ENCODE peak calls at places on chromosomes 5 and 9, in five cellular contexts. W is DMS153; M is CD4-positive, alpha-beta T cell; R is H7; Z is IMR-90. E is an unnamed sample.

GRCh38 chr5:53694520-53695022 is 134.1 kb downstream of the NDUFS4 start:
- DNase-seq in W (no peak), R (no peak), Z (no peak), M (no peak), E (no peak)

GRCh38 chr5:126984632-126985031 is 45.7 kb downstream of the MARCHF3 start:
- DNase-seq in M (no peak), Z (peak), W (no peak), R (no peak), E (no peak)

GRCh38 chr5:177111720-177112394 is 21.7 kb upstream of the NSD1 start:
- DNase-seq in Z (peak), R (peak), W (no peak), M (peak), E (peak)

GRCh38 chr5:152271420-152271819 is 133.7 kb downstream of the NMUR2 start:
- DNase-seq in W (peak), M (no peak), R (peak), Z (no peak), E (peak)

GRCh38 chr5:169280286-169280685 is 20.7 kb downstream of the SLIT3 start:
- DNase-seq in R (no peak), M (no peak), W (no peak), Z (no peak), E (no peak)

GRCh38 chr5:175541264-175541663 is 62.9 kb downstream of the SFXN1 start:
- DNase-seq in M (no peak), W (no peak), Z (no peak), R (no peak), E (no peak)

GRCh38 chr9:121568541-121569265 is 69.1 kb upstream of the GGTA1 start:
- DNase-seq in R (peak), W (no peak), M (no peak), Z (peak), E (peak)

GRCh38 chr9:15253197-15253596 is 53.8 kb downstream of the TTC39B start:
- DNase-seq in Z (peak), M (no peak), W (no peak), R (no peak), E (no peak)

GRCh38 chr5:33476992-33477391 is 36.2 kb downstream of the TARS1 start:
- DNase-seq in Z (peak), M (no peak), W (no peak), R (no peak), E (peak)

GRCh38 chr5:174614500-174615135 is 109.8 kb upstream of the MSX2 start:
- DNase-seq in Z (no peak), W (no peak), R (no peak), M (no peak), E (no peak)

GRCh38 chr5:132103969-132104391 is 30.4 kb downstream of the CSF2 start:
- DNase-seq in M (no peak), R (no peak), Z (no peak), W (no peak), E (peak)

GRCh38 chr5:135428586-135428985 is 18.6 kb downstream of the DCANP1 start:
- DNase-seq in Z (no peak), W (no peak), M (no peak), R (no peak), E (no peak)

GRCh38 chr9:19181002-19181401 is 49.5 kb upstream of the DENND4C start:
- DNase-seq in W (no peak), R (no peak), Z (no peak), M (no peak), E (no peak)

GRCh38 chr5:170269579-170269978 is 28.0 kb downstream of the LCP2 start:
- DNase-seq in Z (no peak), R (no peak), W (no peak), M (no peak), E (no peak)

GRCh38 chr5:15807248-15807647 is 307.3 kb downstream of the FBXL7 start:
- DNase-seq in R (no peak), M (no peak), W (no peak), Z (peak), E (peak)